ENCODE peak calls at places on chromosomes 13 and 19, in four cellular contexts. G is GM20000, W is WTC11, E is IMR-90. U is an unnamed sample.

GRCh38 chr13:107716741-107717140 is 498.6 kb downstream of the LIG4 start:
- DNase-seq in E (no peak), W (no peak), G (no peak), U (no peak)

GRCh38 chr19:15595069-15595468 is 19.9 kb upstream of the CYP4F8 start:
- DNase-seq in E (no peak), G (no peak), W (no peak), U (no peak)

GRCh38 chr19:18999896-19000620 is 33.3 kb downstream of the SUGP2 start:
- DNase-seq in G (no peak), E (peak), W (peak), U (no peak)

GRCh38 chr13:29532136-29532535 is 63.4 kb downstream of the SLC7A1 start:
- DNase-seq in G (no peak), W (no peak), E (no peak), U (no peak)

GRCh38 chr19:18282788-18283141 is 1.3 kb upstream of the JUND start:
- DNase-seq in G (no peak), E (no peak), W (no peak), U (no peak)

GRCh38 chr19:7547153-7547552 is 11.6 kb downstream of the PNPLA6 start:
- DNase-seq in E (no peak), W (no peak), G (no peak), U (no peak)

GRCh38 chr19:39052243-39052746 is 19.9 kb upstream of the FBXO27 start:
- DNase-seq in W (peak), E (peak), G (peak), U (peak)

GRCh38 chr13:80235131-80235530 is 105.8 kb downstream of the SPRY2 start:
- DNase-seq in G (no peak), W (no peak), E (no peak), U (no peak)

GRCh38 chr13:39777527-39778061 is 122.1 kb downstream of the COG6 start:
- DNase-seq in G (no peak), E (peak), W (no peak), U (no peak)

GRCh38 chr19:51511353-51511752 is 9.8 kb upstream of the SIGLEC12 start:
- DNase-seq in W (peak), G (peak), E (no peak), U (no peak)
- TF ChIP-seq CTCF in W (peak), G (no peak), E (no peak), U (peak)

GRCh38 chr19:10695401-10696398 is 5.5 kb upstream of the QTRT1 start:
- DNase-seq in G (peak), E (peak), W (peak), U (peak)
- TF ChIP-seq CTCF in G (no peak), E (peak), W (no peak), U (no peak)

GRCh38 chr19:55166530-55167268 is at the start of gene DNAAF3:
- DNase-seq in G (peak), W (peak), E (peak), U (peak)
- TF ChIP-seq CTCF in G (no peak), W (no peak), E (no peak), U (no peak)

GRCh38 chr13:90732049-90732448 is 615.4 kb upstream of the MIR17HG start:
- DNase-seq in G (no peak), E (no peak), W (peak), U (no peak)
- TF ChIP-seq CTCF in G (no peak), E (no peak), W (no peak), U (no peak)

GRCh38 chr13:95547531-95548167 is 4.9 kb upstream of the CLDN10 start:
- DNase-seq in E (no peak), W (no peak), G (no peak), U (no peak)
- TF ChIP-seq CTCF in E (no peak), W (no peak), G (no peak), U (no peak)

GRCh38 chr13:50171585-50172282 is 156.5 kb downstream of the KCNRG start:
- DNase-seq in G (no peak), W (no peak), E (peak), U (no peak)

GRCh38 chr13:50167224-50167947 is 152.1 kb downstream of the KCNRG start:
- DNase-seq in W (no peak), G (peak), E (no peak), U (peak)

GRCh38 chr13:50168803-50169202 is 153.6 kb downstream of the KCNRG start:
- DNase-seq in G (no peak), W (no peak), E (no peak), U (no peak)

GRCh38 chr13:50167967-50168366 is 152.7 kb downstream of the KCNRG start:
- DNase-seq in E (no peak), G (no peak), W (no peak), U (no peak)

GRCh38 chr13:50170447-50171037 is 155.3 kb downstream of the KCNRG start:
- DNase-seq in W (no peak), E (peak), G (no peak), U (no peak)
- TF ChIP-seq CTCF in W (no peak), E (peak), G (no peak), U (no peak)

U was measured in GM13977.